ENCODE peak calls at places on chromosomes 7 and 10, in nine cellular contexts. F is GM23338, V is psoas muscle, L is stomach, H is body of pancreas, Y is OCI-LY7, Q is SK-N-SH, S is left ventricle myocardium inferior, Z is tibial nerve. J is an unnamed sample. For H3K4me1, the result is how much of the 10 kb centered on the place peaks cover.

GRCh38 chr7:12712236-12712635 is 24.8 kb downstream of the ARL4A start:
- DNase-seq in S (no peak), V (no peak), Q (no peak), H (no peak), Y (no peak), L (no peak), Z (no peak), F (no peak), J (no peak)

GRCh38 chr7:47322731-47323130 is 259.2 kb downstream of the TNS3 start:
- DNase-seq in Z (no peak), Y (no peak), H (no peak), F (no peak), S (no peak), L (no peak), V (no peak), Q (no peak), J (no peak)

GRCh38 chr10:90968448-90969086 is 47.7 kb upstream of the ANKRD1 start:
- DNase-seq in Q (peak), F (no peak), L (no peak), H (no peak), S (no peak), V (no peak), Y (no peak), Z (no peak), J (no peak)

GRCh38 chr10:106402455-106402854 is 762.1 kb downstream of the SORCS1 start:
- DNase-seq in L (no peak), H (no peak), V (no peak), S (no peak), F (no peak), Y (no peak), Z (no peak), Q (no peak), J (no peak)

GRCh38 chr10:91514684-91515253 is 104.6 kb downstream of the HECTD2 start:
- DNase-seq in Y (no peak), Q (no peak), H (no peak), L (no peak), V (no peak), S (no peak), Z (no peak), F (no peak), J (no peak)

GRCh38 chr10:75165684-75166622 is 44.6 kb upstream of the VDAC2 start:
- DNase-seq in H (no peak), Y (peak), F (no peak), L (no peak), Z (no peak), V (no peak), Q (peak), S (no peak), J (no peak)

GRCh38 chr7:105639677-105640493 is 58.6 kb upstream of the EFCAB10 start:
- DNase-seq in L (no peak), F (peak), Y (no peak), S (no peak), H (no peak), Z (no peak), Q (no peak), V (no peak), J (no peak)

GRCh38 chr7:21912305-21912704 is 33.4 kb downstream of the CDCA7L start:
- DNase-seq in Q (no peak), L (no peak), F (no peak), H (no peak), Z (no peak), V (no peak), S (peak), Y (no peak), J (no peak)

GRCh38 chr7:55545496-55545895 is 26.8 kb downstream of the VOPP1 start:
- DNase-seq in L (no peak), H (no peak), S (no peak), Q (no peak), Z (no peak), V (peak), F (no peak), Y (no peak), J (no peak)

GRCh38 chr10:62093863-62094291 is 174.8 kb downstream of the RTKN2 start:
- DNase-seq in L (no peak), Y (no peak), H (no peak), Z (no peak), V (no peak), S (no peak), Q (no peak), F (no peak), J (no peak)

GRCh38 chr7:83655951-83656556 is 7.1 kb upstream of the SEMA3E start:
- DNase-seq in L (peak), S (no peak), F (peak), H (peak), Z (no peak), Y (peak), Q (peak), V (no peak), J (no peak)

GRCh38 chr10:89389254-89389653 is 3.2 kb upstream of the IFIT1 start:
- DNase-seq in L (no peak), Q (peak), H (no peak), Z (no peak), S (no peak), V (no peak), F (peak), Y (peak), J (no peak)

GRCh38 chr10:15378569-15378968 is 7.5 kb upstream of the FAM171A1 start:
- DNase-seq in Q (no peak), S (no peak), H (no peak), F (peak), V (no peak), Y (no peak), L (no peak), Z (no peak), J (no peak)

GRCh38 chr10:121928528-121928884 is 675 bp upstream of the ATE1 start:
- DNase-seq in Q (no peak), H (peak), L (peak), S (peak), F (no peak), Z (no peak), Y (peak), V (peak), J (no peak)

GRCh38 chr10:124093076-124093773 is at the start of gene CHST15:
- DNase-seq in F (peak), Z (no peak), V (peak), Q (peak), Y (peak), H (peak), S (no peak), L (peak), J (peak)

GRCh38 chr7:619356-619840 is 99.8 kb upstream of the PDGFA start:
- DNase-seq in V (no peak), Z (no peak), Y (no peak), H (no peak), F (no peak), Q (no peak), S (no peak), L (no peak), J (peak)

GRCh38 chr7:130695840-130696239 is 9.5 kb upstream of the TSGA13 start:
- DNase-seq in L (no peak), S (no peak), Q (peak), Y (peak), H (no peak), V (no peak), F (peak), Z (no peak), J (no peak)

GRCh38 chr10:102327002-102327401 is 68.5 kb upstream of the NFKB2 start:
- DNase-seq in V (peak), L (no peak), F (no peak), Z (no peak), Q (no peak), Y (no peak), S (no peak), H (no peak), J (no peak)

GRCh38 chr7:135414850-135415439 is 95.0 kb downstream of the CNOT4 start:
- DNase-seq in Z (no peak), H (peak), Q (peak), S (no peak), V (no peak), L (peak), Y (peak), F (peak), J (no peak)

GRCh38 chr7:149828357-149829309 is 9.5 kb upstream of the ZNF862 start:
- DNase-seq in S (no peak), Z (no peak), Y (no peak), F (no peak), L (no peak), H (no peak), Q (peak), V (no peak), J (peak)

GRCh38 chr10:35498693-35499092 is 106.4 kb upstream of the GJD4 start:
- DNase-seq in H (no peak), L (no peak), Z (no peak), Q (no peak), S (no peak), V (no peak), F (no peak), Y (peak), J (no peak)

GRCh38 chr10:8758029-8758428 is 703.5 kb downstream of the GATA3 start:
- DNase-seq in H (no peak), L (no peak), F (no peak), V (no peak), Y (no peak), Q (no peak), Z (no peak), S (no peak), J (no peak)

GRCh38 chr7:70523626-70524351 is 608.2 kb upstream of the GALNT17 start:
- DNase-seq in L (no peak), S (no peak), F (no peak), Y (no peak), V (no peak), H (no peak), Q (no peak), Z (no peak), J (no peak)

GRCh38 chr10:349081-349480 is 213.8 kb downstream of the ZMYND11 start:
- DNase-seq in Z (peak), H (no peak), L (peak), Q (no peak), Y (no peak), V (no peak), S (no peak), F (no peak), J (no peak)

GRCh38 chr7:105493928-105494325 is 28.1 kb downstream of the PUS7 start:
- DNase-seq in Z (no peak), H (no peak), S (no peak), Y (no peak), L (peak), Q (no peak), V (no peak), F (no peak), J (no peak)

GRCh38 chr7:44808914-44809393 is 12.5 kb downstream of the PPIA start:
- DNase-seq in V (no peak), Z (no peak), Y (no peak), H (no peak), Q (no peak), L (no peak), F (no peak), S (no peak), J (no peak)

GRCh38 chr10:30984563-30985328 is 46.9 kb downstream of the ZNF438 start:
- DNase-seq in Q (no peak), V (no peak), H (no peak), S (no peak), Y (no peak), Z (no peak), F (no peak), L (no peak), J (no peak)

GRCh38 chr7:80335473-80336232 is 176.2 kb downstream of the GNAT3 start:
- DNase-seq in Y (no peak), H (no peak), Q (no peak), F (no peak), Z (no peak), V (no peak), S (no peak), L (no peak), J (no peak)

GRCh38 chr10:27188259-27188658 is 33.1 kb downstream of the MASTL start:
- DNase-seq in V (no peak), S (no peak), L (no peak), H (no peak), Z (no peak), Q (no peak), Y (no peak), F (no peak), J (no peak)

GRCh38 chr10:87872828-87873227 is 9.4 kb downstream of the PTEN start:
- DNase-seq in H (no peak), F (no peak), S (no peak), Z (no peak), Y (no peak), L (no peak), Q (no peak), V (no peak), J (no peak)

GRCh38 chr7:27262121-27262520 is 19.5 kb downstream of the EVX1 start:
- DNase-seq in Q (no peak), Z (no peak), V (no peak), Y (no peak), H (no peak), S (no peak), L (no peak), F (no peak), J (no peak)

GRCh38 chr7:73899731-73900142 is 38.8 kb downstream of the TMEM270 start:
- DNase-seq in F (no peak), Z (peak), S (no peak), Q (no peak), L (peak), Y (no peak), H (no peak), V (peak), J (peak)

GRCh38 chr7:151109094-151110048 is 23.1 kb downstream of the AGAP3 start:
- DNase-seq in S (peak), F (peak), Y (no peak), V (peak), H (peak), L (no peak), Q (no peak), Z (no peak), J (peak)
- H3K27ac ChIP-seq in S (peak), F (no peak), Y (no peak), V (no peak), H (no peak), L (peak), Q (no peak), Z (peak), J (no peak)

GRCh38 chr10:126302831-126303230 is 85.4 kb downstream of the ADAM12 start:
- DNase-seq in H (no peak), Y (no peak), Q (no peak), Z (no peak), F (peak), L (no peak), S (no peak), V (no peak), J (no peak)
- TF ChIP-seq CTCF in H (no peak), Y (no peak), Q (peak), Z (no peak), F (peak), L (no peak), S (peak), V (no peak), J (no peak)

DNA sequence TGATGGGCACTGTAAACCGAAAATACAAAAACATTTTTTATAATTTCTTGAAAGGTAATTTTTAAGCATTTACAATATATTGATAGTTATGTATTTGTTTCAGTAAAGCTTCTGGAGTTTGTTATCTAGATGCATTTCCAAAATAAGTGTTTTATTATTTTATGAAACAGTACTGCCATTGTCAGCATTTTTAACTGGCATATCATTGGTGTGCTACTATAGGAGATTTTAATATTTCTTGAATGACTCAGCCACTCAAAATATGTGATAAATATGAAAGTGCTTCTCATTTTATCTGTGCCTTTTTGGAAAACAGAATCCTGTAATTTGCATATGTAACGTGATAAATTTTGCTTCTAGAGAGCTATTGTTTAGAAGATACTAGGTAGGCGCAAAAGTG is 97.9 kb downstream of the ANKIB1 start:
- DNase-seq in S (no peak), V (no peak), H (no peak), L (no peak), Y (no peak), Z (no peak), Q (no peak), F (no peak), J (no peak)
- H3K4me1 ChIP-seq in S (under half), V (under half), H (under half), L (under half), Y (under half), Z (under half), Q (under half), F (under half), J (under half)

DNA sequence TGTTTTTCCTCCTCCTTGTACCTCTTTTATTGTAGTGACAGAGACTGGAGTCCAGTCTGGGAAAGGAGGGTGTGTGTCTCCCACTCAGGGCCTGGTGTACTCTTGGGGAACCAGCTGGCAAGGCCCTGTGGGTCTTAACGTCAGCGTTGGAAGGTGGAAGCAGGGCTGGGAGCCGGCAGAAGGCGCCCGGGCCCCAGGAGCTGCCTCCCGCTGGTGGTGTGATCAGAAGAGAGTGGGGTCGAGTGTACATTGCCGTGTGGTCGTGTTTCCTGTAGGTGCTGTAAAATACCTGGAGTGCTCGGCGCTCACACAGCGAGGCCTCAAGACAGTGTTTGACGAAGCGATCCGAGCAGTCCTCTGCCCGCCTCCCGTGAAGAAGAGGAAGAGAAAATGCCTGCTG is 45.7 kb downstream of the DAGLB start:
- DNase-seq in S (no peak), Y (no peak), L (no peak), Q (no peak), V (no peak), F (no peak), H (no peak), Z (no peak), J (no peak)
- H3K27ac ChIP-seq in S (no peak), Y (no peak), L (no peak), Q (no peak), V (no peak), F (peak), H (no peak), Z (no peak), J (no peak)

DNA sequence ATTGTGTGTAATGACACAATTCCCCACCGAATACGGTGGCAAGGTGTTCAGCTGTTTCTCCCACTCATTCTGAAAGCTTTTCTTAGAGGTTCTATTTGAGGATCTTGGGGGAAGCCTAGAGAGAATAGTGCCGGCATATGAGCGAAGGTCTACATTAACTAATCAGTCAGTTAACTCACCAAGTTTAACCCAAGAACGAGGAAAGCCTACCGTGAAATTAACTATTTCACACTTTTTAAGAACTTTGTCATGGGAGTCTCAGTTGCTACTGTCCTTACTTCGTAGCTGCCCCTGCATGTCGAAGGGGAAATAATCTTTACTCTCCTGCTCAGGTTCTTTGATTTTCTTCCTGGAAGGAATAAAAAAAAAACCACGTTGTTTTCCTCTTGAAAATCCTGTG is 115.1 kb downstream of the FRMD4A start:
- DNase-seq in S (no peak), Q (no peak), Z (no peak), Y (no peak), F (no peak), V (no peak), H (no peak), L (no peak), J (no peak)
- TF ChIP-seq CTCF in S (no peak), Q (no peak), Z (no peak), Y (no peak), F (no peak), V (no peak), H (no peak), L (no peak), J (no peak)

GRCh38 chr10:28684986-28685580 is 7.8 kb downstream of the BAMBI start:
- DNase-seq in Y (no peak), V (no peak), F (peak), H (no peak), Z (no peak), L (no peak), S (no peak), Q (no peak), J (no peak)

GRCh38 chr10:28684157-28684985 is 7.0 kb downstream of the BAMBI start:
- DNase-seq in S (no peak), H (no peak), L (no peak), Z (no peak), V (no peak), Q (no peak), Y (no peak), F (no peak), J (no peak)

GRCh38 chr10:28679941-28680752 is 2.8 kb downstream of the BAMBI start:
- DNase-seq in S (no peak), V (no peak), H (no peak), L (no peak), F (no peak), Q (peak), Z (no peak), Y (peak), J (no peak)

GRCh38 chr10:28681345-28681763 is 4.0 kb downstream of the BAMBI start:
- DNase-seq in Z (no peak), V (no peak), H (no peak), Y (no peak), F (no peak), L (no peak), Q (peak), S (no peak), J (no peak)

DNA sequence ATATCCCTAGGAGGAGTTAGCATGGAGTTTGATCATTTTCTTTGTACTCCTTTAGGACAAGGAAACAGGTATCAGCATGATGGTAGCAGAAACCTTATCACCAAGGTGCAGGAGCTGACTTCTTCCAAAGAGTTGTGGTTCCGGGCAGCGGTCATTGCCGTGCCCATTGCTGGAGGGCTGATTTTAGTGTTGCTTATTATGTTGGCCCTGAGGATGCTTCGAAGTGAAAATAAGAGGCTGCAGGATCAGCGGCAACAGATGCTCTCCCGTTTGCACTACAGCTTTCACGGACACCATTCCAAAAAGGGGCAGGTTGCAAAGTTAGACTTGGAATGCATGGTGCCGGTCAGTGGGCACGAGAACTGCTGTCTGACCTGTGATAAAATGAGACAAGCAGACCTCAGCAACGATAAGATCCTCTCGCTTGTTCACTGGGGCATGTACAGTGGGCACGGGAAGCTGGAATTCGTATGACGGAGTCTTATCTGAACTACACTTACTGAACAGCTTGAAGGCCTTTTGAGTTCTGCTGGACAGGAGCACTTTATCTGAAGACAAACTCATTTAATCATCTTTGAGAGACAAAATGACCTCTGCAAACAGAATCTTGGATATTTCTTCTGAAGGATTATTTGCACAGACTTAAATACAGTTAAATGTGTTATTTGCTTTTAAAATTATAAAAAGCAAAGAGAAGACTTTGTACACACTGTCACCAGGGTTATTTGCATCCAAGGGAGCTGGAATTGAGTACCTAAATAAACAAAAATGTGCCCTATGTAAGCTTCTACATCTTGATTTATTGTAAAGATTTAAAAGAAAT is 4.8 kb downstream of the BAMBI start:
- DNase-seq in Y (no peak), L (no peak), Q (peak), S (no peak), H (no peak), Z (no peak), V (no peak), F (no peak), J (no peak)
- H3K4me1 ChIP-seq in Y (under half), L (under half), Q (under half), S (half or more), H (under half), Z (under half), V (under half), F (half or more), J (under half)

DNA sequence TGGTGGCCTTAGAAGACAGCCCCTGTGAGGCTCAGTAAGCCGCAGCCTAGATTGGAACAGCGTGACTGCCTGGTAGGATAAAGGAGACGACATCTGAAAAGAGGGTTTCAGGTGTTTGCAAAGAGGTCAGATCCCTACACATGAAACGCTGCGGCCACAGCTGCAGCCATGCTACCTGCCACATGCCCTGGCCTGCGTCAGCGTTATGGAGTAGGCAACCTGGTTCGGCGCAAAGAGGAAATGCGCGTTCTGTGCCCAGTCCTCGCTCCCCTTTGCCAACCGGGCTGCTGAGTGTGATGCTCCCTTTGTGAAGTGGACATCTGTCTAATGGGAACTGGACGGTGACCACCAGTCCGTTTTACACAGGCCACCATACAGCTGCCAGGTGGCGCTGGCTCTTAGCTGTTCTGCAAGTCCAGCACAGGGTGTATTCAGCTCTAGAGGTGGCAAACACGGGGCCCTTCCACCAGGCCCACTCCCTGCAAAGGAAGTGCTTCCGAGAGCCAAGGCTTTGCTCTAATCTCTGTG is 160.3 kb downstream of the CELF2 start:
- DNase-seq in F (no peak), L (no peak), S (peak), Z (no peak), H (peak), V (no peak), Q (no peak), Y (no peak), J (peak)
- H3K27ac ChIP-seq in F (no peak), L (no peak), S (peak), Z (peak), H (no peak), V (no peak), Q (no peak), Y (peak), J (no peak)

J was measured in kidney.